ENCODE peak calls at places on chromosomes 16 and 17, in seven cellular contexts. J is body of pancreas; G is neural progenitor cell; I is naive thymus-derived CD4-positive, alpha-beta T cell; Z is GM23248; Q is ovary; N is colonic mucosa. M is an unnamed sample. For H3K9me3, the result is how much of the 10 kb centered on the place peaks cover.

GRCh38 chr17:47266782-47267181 is 13.2 kb downstream of the ITGB3 start:
- DNase-seq in J (no peak), G (no peak), I (no peak), Z (peak), Q (no peak), N (no peak), M (no peak)

GRCh38 chr17:63675607-63676539 is 24.1 kb downstream of the LIMD2 start:
- DNase-seq in J (peak), G (no peak), I (no peak), Z (peak), Q (peak), N (peak), M (no peak)

GRCh38 chr17:18946536-18946935 is 5.4 kb upstream of the SLC5A10 start:
- DNase-seq in J (no peak), G (no peak), I (no peak), Z (no peak), Q (no peak), N (no peak), M (no peak)

GRCh38 chr17:76408037-76408849 is 23.8 kb downstream of the SPHK1 start:
- DNase-seq in J (peak), G (peak), I (peak), Z (peak), Q (peak), N (peak), M (peak)

GRCh38 chr17:28470266-28471126 is 2.9 kb upstream of the SLC13A2 start:
- DNase-seq in J (no peak), G (no peak), I (no peak), Z (no peak), Q (no peak), N (peak), M (no peak)

GRCh38 chr17:10743316-10744009 is 13.6 kb upstream of the TMEM220 start:
- DNase-seq in J (no peak), G (no peak), I (no peak), Z (peak), Q (no peak), N (no peak), M (no peak)

GRCh38 chr16:81137012-81137335 is 40.8 kb upstream of the GCSH start:
- DNase-seq in J (no peak), G (peak), I (no peak), Z (peak), Q (no peak), N (no peak), M (no peak)

GRCh38 chr16:66713076-66713475 is 16.5 kb upstream of the CMTM4 start:
- DNase-seq in J (no peak), G (no peak), I (no peak), Z (peak), Q (no peak), N (no peak), M (no peak)

GRCh38 chr17:40346061-40346767 is 18.3 kb downstream of the GJD3 start:
- DNase-seq in J (no peak), G (no peak), I (no peak), Z (no peak), Q (no peak), N (peak), M (no peak)

GRCh38 chr17:82000803-82001649 is 21.7 kb downstream of the CENPX start:
- DNase-seq in J (no peak), G (no peak), I (no peak), Z (no peak), Q (no peak), N (no peak), M (no peak)

GRCh38 chr16:77975942-77976341 is 46.4 kb upstream of the CLEC3A start:
- DNase-seq in J (no peak), G (no peak), I (no peak), Z (no peak), Q (no peak), N (no peak), M (no peak)

GRCh38 chr17:75830168-75831031 is 13.8 kb downstream of the UNC13D start:
- DNase-seq in J (no peak), G (peak), I (peak), Z (peak), Q (no peak), N (peak), M (no peak)

GRCh38 chr17:79810138-79811027 is 13.5 kb upstream of the CBX8 start:
- DNase-seq in J (peak), G (peak), I (peak), Z (peak), Q (no peak), N (peak), M (peak)

GRCh38 chr17:76558210-76559095 is 18.6 kb downstream of the PRCD start:
- DNase-seq in J (no peak), G (peak), I (no peak), Z (peak), Q (no peak), N (peak), M (peak)

GRCh38 chr17:68591583-68591982 is 9.6 kb downstream of the FAM20A start:
- DNase-seq in J (peak), G (peak), I (no peak), Z (no peak), Q (peak), N (no peak), M (no peak)

GRCh38 chr16:57091200-57091989 is 988 bp upstream of the CPNE2 start:
- DNase-seq in J (peak), G (peak), I (no peak), Z (peak), Q (peak), N (peak), M (no peak)

GRCh38 chr17:68981288-68981687 is 26.1 kb upstream of the ABCA8 start:
- DNase-seq in J (peak), G (no peak), I (no peak), Z (peak), Q (peak), N (peak), M (peak)

GRCh38 chr17:22268214-22268911 is 576.0 kb downstream of the KCNJ18 start:
- DNase-seq in J (no peak), G (no peak), I (no peak), Z (no peak), Q (no peak), N (no peak), M (no peak)

GRCh38 chr17:22267019-22267418 is 574.7 kb downstream of the KCNJ18 start:
- DNase-seq in J (no peak), G (no peak), I (no peak), Z (no peak), Q (no peak), N (no peak), M (no peak)

GRCh38 chr17:22265807-22266206 is 573.5 kb downstream of the KCNJ18 start:
- DNase-seq in J (no peak), G (no peak), I (no peak), Z (no peak), Q (no peak), N (no peak), M (no peak)

GRCh38 chr17:22268912-22269220 is 576.5 kb downstream of the KCNJ18 start:
- DNase-seq in J (no peak), G (no peak), I (no peak), Z (no peak), Q (no peak), N (no peak), M (no peak)

DNA sequence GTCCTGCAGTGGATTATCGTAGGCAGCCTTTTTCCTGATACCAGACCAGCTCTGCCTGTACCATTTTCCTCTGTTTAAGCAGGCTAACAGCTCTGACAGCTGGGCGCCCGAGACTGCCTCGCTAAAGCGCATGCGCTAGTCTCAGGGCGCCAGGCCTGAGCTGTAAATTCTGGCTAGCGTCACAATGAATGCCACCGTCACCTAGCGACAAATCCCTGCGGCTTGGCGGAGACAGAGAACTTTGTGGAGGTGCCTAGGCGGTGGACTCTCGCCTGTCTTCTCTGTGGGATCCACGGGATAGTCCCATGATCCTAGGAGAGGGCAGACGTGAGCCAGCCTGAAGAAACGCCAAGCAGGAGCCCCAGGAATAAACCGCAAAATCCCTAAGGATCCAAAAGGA is 573.9 kb downstream of the KCNJ18 start:
- DNase-seq in J (no peak), G (no peak), I (no peak), Z (peak), Q (no peak), N (no peak), M (no peak)
- H3K9me3 ChIP-seq in J (under half), G (under half), I (under half), Z (under half), Q (under half), N (under half), M (under half)

GRCh38 chr16:28192811-28193529 is 18.8 kb downstream of the XPO6 start:
- DNase-seq in J (no peak), G (no peak), I (peak), Z (no peak), Q (no peak), N (peak), M (no peak)

GRCh38 chr16:28191364-28191985 is 20.3 kb downstream of the XPO6 start:
- DNase-seq in J (no peak), G (no peak), I (no peak), Z (no peak), Q (no peak), N (no peak), M (no peak)

GRCh38 chr16:28196331-28196987 is 15.3 kb downstream of the XPO6 start:
- DNase-seq in J (no peak), G (no peak), I (no peak), Z (no peak), Q (no peak), N (no peak), M (no peak)

GRCh38 chr16:28195859-28196258 is 15.9 kb downstream of the XPO6 start:
- DNase-seq in J (no peak), G (no peak), I (no peak), Z (no peak), Q (no peak), N (no peak), M (no peak)

GRCh38 chr16:28193530-28194423 is 18.0 kb downstream of the XPO6 start:
- DNase-seq in J (no peak), G (no peak), I (no peak), Z (peak), Q (no peak), N (no peak), M (no peak)
- H3K9me3 ChIP-seq in J (under half), G (under half), I (under half), Z (under half), Q (under half), N (under half), M (under half)

DNA sequence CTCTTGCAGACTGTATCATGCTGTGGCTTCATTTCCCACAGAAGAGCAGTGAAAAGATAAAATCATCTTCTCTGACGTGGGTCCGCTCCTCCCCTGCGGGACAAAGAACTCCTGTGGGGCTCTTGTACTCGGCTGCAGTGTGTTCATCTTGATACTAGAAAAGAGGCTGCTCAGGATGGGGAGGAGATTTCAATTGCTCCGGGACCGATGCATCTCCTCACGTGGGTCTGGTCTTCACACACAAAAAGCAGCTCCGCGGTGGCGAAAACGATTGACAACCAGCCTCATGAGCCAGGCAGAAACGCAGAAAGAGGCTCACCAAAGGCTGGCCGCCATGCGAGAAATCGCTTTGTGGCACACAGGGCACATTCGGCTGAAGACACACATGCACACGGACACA is 14.4 kb upstream of the KCNJ18 start:
- DNase-seq in J (no peak), G (no peak), I (no peak), Z (no peak), Q (no peak), N (no peak), M (no peak)
- H3K9me3 ChIP-seq in J (under half), G (under half), I (under half), Z (under half), Q (under half), N (under half), M (under half)

GRCh38 chr17:13518271-13519000 is 83.3 kb downstream of the HS3ST3A1 start:
- DNase-seq in J (no peak), G (no peak), I (no peak), Z (peak), Q (no peak), N (no peak), M (no peak)
- H3K9me3 ChIP-seq in J (under half), G (under half), I (under half), Z (under half), Q (under half), N (under half), M (under half)

DNA sequence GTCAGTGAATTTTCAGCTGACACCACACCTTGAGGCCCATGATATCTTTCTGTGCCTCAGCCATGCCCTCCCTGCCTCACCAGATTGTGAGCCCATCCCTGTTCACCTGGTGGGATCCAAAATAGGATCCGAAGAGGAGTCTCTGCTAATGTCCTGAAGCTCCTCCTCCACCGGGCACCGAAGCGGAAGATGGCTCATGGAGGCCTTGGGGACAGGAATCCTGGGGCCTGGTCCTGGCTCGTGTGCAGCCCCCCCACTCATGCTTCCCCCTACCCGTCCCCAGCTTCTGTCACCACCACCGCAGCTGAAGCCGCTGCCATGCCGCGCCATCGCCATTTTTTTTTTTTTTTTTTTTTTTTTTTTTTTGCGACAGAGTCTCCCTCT is 1683.4 kb downstream of the TP53TG3F start:
- DNase-seq in J (no peak), G (no peak), I (no peak), Z (no peak), Q (no peak), N (no peak), M (no peak)
- H3K9me3 ChIP-seq in J (under half), G (under half), I (under half), Z (under half), Q (under half), N (under half), M (under half)

GRCh38 chr17:12328204-12328603 is 307.5 kb downstream of the MAP2K4 start:
- DNase-seq in J (no peak), G (no peak), I (no peak), Z (no peak), Q (no peak), N (no peak), M (no peak)
- H3K9me3 ChIP-seq in J (under half), G (under half), I (under half), Z (under half), Q (under half), N (under half), M (under half)

GRCh38 chr16:5374184-5374583 is 276.6 kb upstream of the EEF2KMT start:
- DNase-seq in J (no peak), G (no peak), I (no peak), Z (no peak), Q (no peak), N (no peak), M (no peak)
- H3K9me3 ChIP-seq in J (under half), G (under half), I (under half), Z (under half), Q (under half), N (under half), M (under half)

GRCh38 chr17:2986925-2987324 is 76.5 kb downstream of the OR1D5 start:
- DNase-seq in J (no peak), G (no peak), I (no peak), Z (no peak), Q (no peak), N (no peak), M (no peak)

GRCh38 chr17:2995362-2995761 is 68.0 kb downstream of the OR1D5 start:
- DNase-seq in J (no peak), G (no peak), I (no peak), Z (no peak), Q (no peak), N (no peak), M (no peak)

GRCh38 chr17:2990396-2990795 is 73.0 kb downstream of the OR1D5 start:
- DNase-seq in J (no peak), G (no peak), I (no peak), Z (no peak), Q (no peak), N (no peak), M (no peak)

GRCh38 chr17:2994441-2994840 is 69.0 kb downstream of the OR1D5 start:
- DNase-seq in J (no peak), G (no peak), I (no peak), Z (no peak), Q (no peak), N (no peak), M (no peak)

GRCh38 chr17:2989855-2990254 is 73.6 kb downstream of the OR1D5 start:
- DNase-seq in J (no peak), G (no peak), I (no peak), Z (no peak), Q (no peak), N (no peak), M (no peak)
- H3K9me3 ChIP-seq in J (under half), G (under half), I (under half), Z (under half), Q (under half), N (under half), M (under half)

GRCh38 chr16:3363793-3364192 is 8.1 kb downstream of the OR2C1 start:
- DNase-seq in J (no peak), G (no peak), I (no peak), Z (no peak), Q (no peak), N (no peak), M (peak)
- H3K9me3 ChIP-seq in J (under half), G (under half), I (under half), Z (under half), Q (under half), N (under half), M (under half)

M was measured in MM.1S.